ENCODE peak calls at places on chromosomes 1 and 21, in five cellular contexts. D is anterior cingulate cortex; O is hepatocyte; Q is activated CD8-positive, alpha-beta memory T cell treated with anti-CD3 and anti-CD28 coated beads for 1 hour; Y is transverse colon. X is an unnamed sample.

GRCh38 chr1:225953315-225953714 is 12.3 kb upstream of the LEFTY2 start:
- DNase-seq in D (no peak), O (no peak), Q (no peak), Y (no peak), X (no peak)

GRCh38 chr1:7373936-7374760 is 396.9 kb upstream of the VAMP3 start:
- DNase-seq in D (no peak), O (no peak), Q (no peak), Y (no peak), X (no peak)

GRCh38 chr1:165828581-165829329 is 1.3 kb downstream of the UCK2 start:
- DNase-seq in D (peak), O (peak), Q (no peak), Y (peak), X (peak)

GRCh38 chr1:5250336-5250735 is 595.9 kb downstream of the AJAP1 start:
- DNase-seq in D (no peak), O (no peak), Q (no peak), Y (no peak), X (no peak)

GRCh38 chr1:17207966-17208418 is 3.1 kb downstream of the PADI1 start:
- DNase-seq in D (no peak), O (no peak), Q (peak), Y (no peak), X (peak)

GRCh38 chr21:43631411-43632107 is 27.7 kb downstream of the HSF2BP start:
- DNase-seq in D (no peak), O (no peak), Q (no peak), Y (no peak), X (no peak)

GRCh38 chr1:238753205-238753720 is 633.1 kb upstream of the CHRM3 start:
- DNase-seq in D (no peak), O (no peak), Q (no peak), Y (no peak), X (no peak)

GRCh38 chr1:14071581-14071980 is 371.6 kb downstream of the PRDM2 start:
- DNase-seq in D (no peak), O (no peak), Q (no peak), Y (no peak), X (no peak)

GRCh38 chr1:150309758-150310495 is 11.4 kb upstream of the PRPF3 start:
- DNase-seq in D (no peak), O (no peak), Q (no peak), Y (no peak), X (no peak)

GRCh38 chr21:40487406-40487805 is 359.6 kb downstream of the DSCAM start:
- DNase-seq in D (no peak), O (no peak), Q (no peak), Y (no peak), X (no peak)

GRCh38 chr1:224205438-224205840 is 22.4 kb downstream of the DEGS1 start:
- DNase-seq in D (no peak), O (peak), Q (no peak), Y (no peak), X (peak)

GRCh38 chr1:223289621-223290020 is 74.4 kb downstream of the SUSD4 start:
- DNase-seq in D (no peak), O (no peak), Q (no peak), Y (no peak), X (no peak)

GRCh38 chr21:44419679-44420078 is 35.6 kb upstream of the LRRC3 start:
- DNase-seq in D (no peak), O (no peak), Q (no peak), Y (no peak), X (no peak)

GRCh38 chr1:180116964-180117763 is 37.5 kb upstream of the QSOX1 start:
- DNase-seq in D (no peak), O (peak), Q (no peak), Y (no peak), X (peak)

GRCh38 chr1:248862695-248863010 is 3.8 kb upstream of the ZNF692 start:
- DNase-seq in D (no peak), O (no peak), Q (no peak), Y (no peak), X (no peak)

GRCh38 chr1:162987866-162988265 is 81.3 kb upstream of the RGS4 start:
- DNase-seq in D (no peak), O (no peak), Q (no peak), Y (no peak), X (no peak)

GRCh38 chr1:15384301-15384901 is 25.3 kb upstream of the EFHD2 start:
- DNase-seq in D (peak), O (no peak), Q (no peak), Y (peak), X (no peak)

GRCh38 chr1:55214903-55215193 is 316 bp downstream of the USP24 start:
- DNase-seq in D (no peak), O (peak), Q (no peak), Y (peak), X (peak)

GRCh38 chr1:107963009-107963408 is 2.0 kb downstream of the VAV3 start:
- DNase-seq in D (no peak), O (no peak), Q (no peak), Y (no peak), X (no peak)

GRCh38 chr1:37995773-37996379 is 6.1 kb upstream of the SF3A3 start:
- DNase-seq in D (no peak), O (peak), Q (no peak), Y (peak), X (peak)

GRCh38 chr1:25033828-25034451 is 103.9 kb upstream of the RUNX3 start:
- DNase-seq in D (no peak), O (no peak), Q (no peak), Y (peak), X (no peak)

X was measured in SJSA1.